ENCODE peak calls at places on chromosome 2, in nine cellular contexts. J is Calu3, W is sigmoid colon, V is GM06990, S is neural progenitor cell, L is A673, T is fibroblast of mammary gland, I is heart left ventricle, X is GM20000. F is an unnamed sample.
A peak's percentile ranks its signal among the peaks of the same experiment; 100 is the strongest.

GRCh38 chr2:40953341-40953740 is 501.5 kb upstream of the SLC8A1 start:
- DNase-seq in L (no peak), T (no peak), V (no peak), W (no peak), X (no peak), S (no peak), I (no peak), J (no peak), F (no peak)

GRCh38 chr2:230160112-230160660 is 59.6 kb downstream of the SP110 start:
- DNase-seq in V (peak; percentile 28), L (peak; percentile 68), W (no peak), S (peak; percentile 52), I (no peak), X (peak; percentile 70), J (peak; percentile 54), T (peak; percentile 54), F (no peak)

GRCh38 chr2:150472122-150472899 is 15.2 kb downstream of the RND3 start:
- DNase-seq in W (peak; percentile 68), I (peak; percentile 70), X (no peak), T (peak; percentile 86), J (peak; percentile 60), S (no peak), L (peak; percentile 37), V (no peak), F (no peak)

GRCh38 chr2:241177935-241178334 is 10.5 kb upstream of the ANO7 start:
- DNase-seq in X (no peak), L (no peak), S (no peak), W (no peak), V (no peak), J (no peak), I (no peak), T (no peak), F (no peak)

GRCh38 chr2:60051991-60052390 is 501.5 kb downstream of the BCL11A start:
- DNase-seq in S (no peak), I (no peak), T (no peak), L (no peak), V (no peak), X (no peak), J (no peak), W (no peak), F (no peak)

GRCh38 chr2:233433029-233433428 is 78.7 kb downstream of the DGKD start:
- DNase-seq in I (no peak), T (no peak), L (no peak), V (no peak), X (no peak), W (no peak), S (no peak), J (no peak), F (no peak)

GRCh38 chr2:117960231-117960630 is 53.6 kb downstream of the CCDC93 start:
- DNase-seq in W (no peak), J (no peak), V (no peak), S (no peak), X (no peak), I (no peak), L (no peak), T (peak; percentile 30), F (no peak)

GRCh38 chr2:234289789-234290188 is 207.1 kb downstream of the ARL4C start:
- DNase-seq in J (no peak), T (peak; percentile 87), V (peak; percentile 52), L (no peak), I (no peak), W (no peak), S (no peak), X (peak; percentile 12), F (no peak)

GRCh38 chr2:119184512-119184911 is 26.0 kb upstream of the C1QL2 start:
- DNase-seq in T (peak; percentile 10), I (no peak), L (no peak), J (no peak), W (no peak), V (no peak), S (no peak), X (no peak), F (no peak)

GRCh38 chr2:238334885-238335284 is 14.6 kb downstream of the TRAF3IP1 start:
- DNase-seq in S (no peak), T (no peak), X (no peak), J (no peak), V (no peak), L (no peak), I (no peak), W (no peak), F (no peak)

DNA sequence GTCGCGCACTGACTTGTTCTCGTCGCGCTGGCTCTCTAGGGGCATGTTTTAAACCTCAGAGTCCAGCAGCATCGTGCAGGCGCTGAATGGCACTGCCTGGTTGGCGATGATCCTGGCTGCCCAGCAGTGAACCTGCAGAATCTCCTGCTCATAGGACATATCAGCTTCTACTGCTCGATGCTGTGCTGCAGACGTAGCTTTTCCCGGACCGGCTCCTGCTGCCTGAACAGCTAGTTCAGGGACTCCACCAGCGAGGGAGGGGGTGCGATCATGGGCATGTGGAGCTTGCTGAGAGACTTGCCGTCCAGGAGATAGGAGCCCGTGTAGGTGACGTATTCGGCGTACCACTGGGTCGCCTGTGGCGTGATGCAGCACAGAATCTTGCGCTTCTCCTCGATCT is 890.0 kb upstream of the LRRTM1 start:
- DNase-seq in S (no peak), T (no peak), L (no peak), V (no peak), W (no peak), J (no peak), X (no peak), I (no peak), F (no peak)
- TF ChIP-seq CTCF in S (no peak), T (no peak), L (no peak), V (no peak), W (no peak), J (no peak), X (no peak), I (no peak), F (no peak)

DNA sequence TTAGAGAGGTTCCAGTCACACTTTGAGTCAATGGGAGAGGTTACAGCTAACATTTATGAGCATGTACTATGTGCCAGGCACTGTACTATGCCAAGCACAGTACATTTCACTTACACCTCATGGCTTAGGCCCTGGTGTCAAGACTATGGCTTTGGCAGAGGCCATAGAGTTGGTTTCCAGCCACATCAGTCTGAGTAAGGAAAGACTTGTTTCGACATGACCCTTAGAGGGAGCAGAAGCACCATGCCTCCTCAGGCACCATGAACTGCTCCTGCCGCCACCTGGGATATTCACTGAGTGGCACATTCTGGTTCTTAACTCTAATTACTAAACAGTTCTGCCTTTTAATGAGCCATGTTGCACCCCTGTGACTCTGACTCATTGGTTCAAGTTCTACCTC is 12.7 kb downstream of the DGUOK start:
- DNase-seq in J (no peak), I (peak; percentile 16), X (no peak), L (peak; percentile 14), S (no peak), V (no peak), W (no peak), T (peak; percentile 86), F (no peak)
- TF ChIP-seq CTCF in J (no peak), I (peak; percentile 17), X (no peak), L (no peak), S (no peak), V (no peak), W (no peak), T (peak; percentile 34), F (no peak)

GRCh38 chr2:220240640-220241039 is 613.2 kb downstream of the SLC4A3 start:
- DNase-seq in X (no peak), J (no peak), S (no peak), T (no peak), W (no peak), V (no peak), L (no peak), I (no peak), F (no peak)

GRCh38 chr2:220246356-220246755 is 618.9 kb downstream of the SLC4A3 start:
- DNase-seq in J (no peak), S (no peak), L (peak; percentile 75), X (no peak), T (peak; percentile 79), W (no peak), I (no peak), V (no peak), F (no peak)

GRCh38 chr2:220243571-220243970 is 616.1 kb downstream of the SLC4A3 start:
- DNase-seq in X (no peak), J (no peak), V (no peak), S (no peak), I (no peak), T (no peak), W (no peak), L (peak; percentile 71), F (no peak)

DNA sequence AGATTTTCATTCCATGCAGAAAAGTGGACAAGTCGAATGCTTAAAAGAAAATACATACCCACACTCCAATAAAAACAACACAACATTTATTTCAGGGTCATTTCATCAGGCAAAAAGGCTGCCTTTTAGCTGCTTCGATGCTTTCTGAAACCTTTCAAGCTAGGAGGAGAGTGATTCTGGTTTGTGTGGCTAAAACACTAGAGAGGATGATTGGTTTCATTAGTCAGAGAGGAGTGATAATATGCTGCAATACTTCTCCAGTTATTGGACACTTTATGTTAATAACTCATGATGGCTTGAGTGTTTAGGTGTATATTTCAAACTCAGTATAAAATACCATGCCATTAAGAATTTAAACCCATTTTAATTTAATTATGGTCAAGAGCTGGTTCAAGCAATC is 614.0 kb downstream of the SLC4A3 start:
- DNase-seq in J (no peak), S (no peak), V (no peak), X (no peak), L (no peak), I (no peak), W (no peak), T (peak; percentile 39), F (no peak)
- TF ChIP-seq CTCF in J (no peak), S (no peak), V (no peak), X (no peak), L (no peak), I (no peak), W (no peak), T (no peak), F (no peak)

GRCh38 chr2:15940661-15941482 is 522 bp downstream of the MYCN start:
- DNase-seq in T (no peak), L (peak; percentile 15), X (peak; percentile 32), I (no peak), W (no peak), S (peak; percentile 76), J (no peak), V (peak; percentile 11), F (no peak)

GRCh38 chr2:15939854-15940660 is at the start of gene MYCN:
- DNase-seq in L (peak; percentile 95), S (peak; percentile 95), W (no peak), I (peak; percentile 55), J (peak; percentile 81), T (peak; percentile 36), X (no peak), V (peak; percentile 57), F (no peak)

GRCh38 chr2:15942711-15943345 is 2.5 kb downstream of the MYCN start:
- DNase-seq in J (no peak), X (peak; percentile 40), W (no peak), L (no peak), T (no peak), V (no peak), S (peak; percentile 45), I (no peak), F (no peak)

GRCh38 chr2:15941970-15942710 is 1.8 kb downstream of the MYCN start:
- DNase-seq in V (peak; percentile 15), J (no peak), S (peak; percentile 64), W (no peak), I (peak; percentile 31), T (no peak), X (peak; percentile 49), L (peak; percentile 25), F (no peak)

DNA sequence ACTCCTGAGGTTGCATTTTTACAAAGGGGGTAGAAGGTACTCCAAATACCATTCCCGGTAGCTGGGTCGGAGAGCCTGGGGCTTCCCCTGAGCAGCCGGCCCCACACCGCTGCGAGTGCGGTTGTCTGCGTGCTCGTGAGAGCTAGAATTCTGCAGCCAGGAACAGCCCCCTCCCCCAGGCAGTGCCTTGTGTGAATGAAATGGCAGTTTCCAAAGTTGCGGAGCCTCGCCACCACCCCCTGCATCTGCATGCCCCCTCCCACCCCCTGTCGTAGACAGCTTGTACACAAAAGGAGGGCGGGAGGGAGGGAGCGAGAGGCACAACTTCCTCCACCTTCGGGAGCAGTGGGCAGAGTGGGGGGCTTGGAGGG is 1.1 kb downstream of the MYCN start:
- DNase-seq in T (no peak), L (peak; percentile 59), S (peak; percentile 83), X (peak; percentile 37), J (peak; percentile 57), V (no peak), W (no peak), I (no peak), F (no peak)
- TF ChIP-seq CTCF in T (no peak), L (no peak), S (no peak), X (no peak), J (no peak), V (no peak), W (no peak), I (no peak), F (no peak)